ENCODE peak calls at places on chromosomes 16 and 17, in six cellular contexts. C, R, E, D, Q and F are unnamed samples.

GRCh38 chr16:48434653-48435318 is 49.6 kb upstream of the SIAH1 start:
- DNase-seq in C (no peak), R (peak), E (no peak), D (peak), Q (peak), F (no peak)

GRCh38 chr17:7997186-7997585 is 5.2 kb upstream of the GUCY2D start:
- DNase-seq in C (no peak), R (peak), E (no peak), D (peak), Q (no peak), F (no peak)

GRCh38 chr16:13438064-13438463 is 481.9 kb upstream of the ERCC4 start:
- DNase-seq in C (no peak), R (no peak), E (no peak), D (no peak), Q (no peak), F (no peak)

GRCh38 chr17:75513667-75514052 is 1.7 kb downstream of the CASKIN2 start:
- DNase-seq in C (no peak), R (no peak), E (no peak), D (no peak), Q (peak), F (no peak)

GRCh38 chr17:34487616-34488015 is 91.8 kb upstream of the TMEM132E start:
- DNase-seq in C (no peak), R (no peak), E (no peak), D (no peak), Q (no peak), F (no peak)

GRCh38 chr16:81798311-81799137 is 19.4 kb downstream of the PLCG2 start:
- DNase-seq in C (no peak), R (no peak), E (no peak), D (no peak), Q (no peak), F (no peak)

GRCh38 chr17:752002-752619 is at the start of gene GEMIN4:
- DNase-seq in C (peak), R (peak), E (peak), D (peak), Q (peak), F (peak)

GRCh38 chr16:49623501-49624266 is 232.2 kb downstream of the ZNF423 start:
- DNase-seq in C (no peak), R (no peak), E (no peak), D (no peak), Q (no peak), F (no peak)

GRCh38 chr17:40251576-40251975 is 32.5 kb downstream of the WIPF2 start:
- DNase-seq in C (no peak), R (peak), E (no peak), D (no peak), Q (no peak), F (no peak)

GRCh38 chr16:2469399-2470233 is 1.5 kb upstream of the NTN3 start:
- DNase-seq in C (no peak), R (no peak), E (no peak), D (no peak), Q (no peak), F (no peak)

GRCh38 chr16:13478991-13479390 is 441.0 kb upstream of the ERCC4 start:
- DNase-seq in C (no peak), R (no peak), E (no peak), D (no peak), Q (no peak), F (no peak)

GRCh38 chr16:19844945-19845641 is 39.6 kb downstream of the GPRC5B start:
- DNase-seq in C (no peak), R (peak), E (peak), D (no peak), Q (no peak), F (no peak)

GRCh38 chr17:48261297-48261880 is 153.8 kb downstream of the SNX11 start:
- DNase-seq in C (no peak), R (peak), E (no peak), D (peak), Q (no peak), F (no peak)

GRCh38 chr17:38658741-38659345 is 15.9 kb downstream of the EPOP start:
- DNase-seq in C (no peak), R (no peak), E (no peak), D (peak), Q (no peak), F (no peak)

GRCh38 chr16:57019746-57020145 is 30.4 kb downstream of the NLRC5 start:
- DNase-seq in C (no peak), R (no peak), E (no peak), D (no peak), Q (no peak), F (no peak)

GRCh38 chr16:57960826-57961472 is 10.0 kb downstream of the CNGB1 start:
- DNase-seq in C (no peak), R (no peak), E (no peak), D (no peak), Q (no peak), F (no peak)

GRCh38 chr17:34542700-34543336 is 36.6 kb upstream of the TMEM132E start:
- DNase-seq in C (no peak), R (peak), E (no peak), D (peak), Q (no peak), F (no peak)

GRCh38 chr17:7884581-7885356 is 3.8 kb upstream of the CHD3 start:
- DNase-seq in C (peak), R (peak), E (no peak), D (no peak), Q (no peak), F (no peak)

GRCh38 chr17:82866521-82867214 is 26.8 kb upstream of the ZNF750 start:
- DNase-seq in C (no peak), R (peak), E (peak), D (peak), Q (no peak), F (no peak)

GRCh38 chr17:57518587-57519118 is 226.4 kb downstream of the CCDC182 start:
- DNase-seq in C (no peak), R (peak), E (no peak), D (peak), Q (no peak), F (no peak)

GRCh38 chr16:56281256-56281805 is 90.0 kb downstream of the GNAO1 start:
- DNase-seq in C (no peak), R (no peak), E (no peak), D (no peak), Q (no peak), F (no peak)

GRCh38 chr16:3017806-3018506 is at the start of gene CLDN6:
- DNase-seq in C (no peak), R (peak), E (no peak), D (no peak), Q (no peak), F (no peak)

GRCh38 chr16:67447508-67448076 is 16.7 kb downstream of the HSD11B2 start:
- DNase-seq in C (peak), R (no peak), E (peak), D (peak), Q (no peak), F (no peak)

GRCh38 chr17:9410737-9411136 is 164.9 kb downstream of the STX8 start:
- DNase-seq in C (no peak), R (no peak), E (no peak), D (no peak), Q (no peak), F (no peak)

GRCh38 chr16:187330-187729 is 7.1 kb downstream of the HBQ1 start:
- DNase-seq in C (no peak), R (no peak), E (no peak), D (no peak), Q (no peak), F (no peak)

GRCh38 chr17:61402978-61403845 is 3.6 kb downstream of the TBX2 start:
- DNase-seq in C (no peak), R (no peak), E (no peak), D (peak), Q (no peak), F (no peak)

GRCh38 chr17:40419559-40420331 is 2.0 kb upstream of the TOP2A start:
- DNase-seq in C (no peak), R (peak), E (no peak), D (no peak), Q (no peak), F (no peak)

GRCh38 chr16:5041604-5042133 is 7.9 kb upstream of the NAGPA start:
- DNase-seq in C (no peak), R (peak), E (no peak), D (no peak), Q (no peak), F (no peak)

GRCh38 chr16:86203557-86204275 is 304.8 kb downstream of the IRF8 start:
- DNase-seq in C (no peak), R (no peak), E (no peak), D (no peak), Q (no peak), F (no peak)

GRCh38 chr16:16150117-16150877 is 73.0 kb downstream of the ABCC6 start:
- DNase-seq in C (peak), R (peak), E (peak), D (peak), Q (peak), F (no peak)

GRCh38 chr17:8475820-8476219 is 40.1 kb downstream of the NDEL1 start:
- DNase-seq in C (no peak), R (no peak), E (no peak), D (no peak), Q (no peak), F (no peak)

DNA sequence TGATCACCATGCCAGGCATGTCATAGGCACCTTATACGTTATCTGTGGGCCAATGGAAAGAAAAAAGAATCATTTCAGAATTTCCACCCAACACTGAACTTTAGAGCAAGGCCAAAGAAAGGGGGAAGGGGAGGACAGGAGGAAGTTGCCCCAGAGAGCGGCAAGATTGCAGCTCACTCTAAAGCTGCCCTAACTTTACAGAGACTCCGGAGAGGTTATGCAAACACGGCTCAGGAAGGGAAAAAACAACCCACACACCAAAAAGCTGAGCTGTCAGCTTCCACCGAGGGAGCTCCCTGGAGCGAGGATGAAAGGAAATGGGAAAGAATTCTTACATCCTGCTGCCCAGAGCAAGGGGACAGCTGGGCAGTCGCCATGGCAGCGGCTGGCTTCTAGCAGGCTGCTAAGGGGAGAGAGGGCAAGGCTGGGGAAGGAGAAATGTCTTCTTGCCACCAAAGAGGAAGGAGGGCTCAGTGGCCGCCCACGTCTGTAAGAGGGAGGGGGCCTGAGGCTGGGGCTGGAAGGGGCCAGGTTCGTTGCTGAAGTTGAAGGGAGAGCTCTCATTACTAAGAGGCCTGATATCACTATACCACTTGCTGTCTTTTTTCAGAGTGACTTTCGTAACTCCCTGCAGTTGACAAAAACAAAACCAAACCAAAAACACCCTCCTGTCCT is 18.2 kb downstream of the COTL1 start:
- DNase-seq in C (peak), R (peak), E (peak), D (peak), Q (peak), F (no peak)
- H3K27ac ChIP-seq in C (peak), R (peak), E (peak), D (peak), Q (peak), F (peak)

GRCh38 chr17:76530826-76531500 is 6.5 kb downstream of the CYGB start:
- DNase-seq in C (no peak), R (no peak), E (no peak), D (peak), Q (no peak), F (no peak)
- H3K27ac ChIP-seq in C (peak), R (peak), E (peak), D (peak), Q (peak), F (peak)

DNA sequence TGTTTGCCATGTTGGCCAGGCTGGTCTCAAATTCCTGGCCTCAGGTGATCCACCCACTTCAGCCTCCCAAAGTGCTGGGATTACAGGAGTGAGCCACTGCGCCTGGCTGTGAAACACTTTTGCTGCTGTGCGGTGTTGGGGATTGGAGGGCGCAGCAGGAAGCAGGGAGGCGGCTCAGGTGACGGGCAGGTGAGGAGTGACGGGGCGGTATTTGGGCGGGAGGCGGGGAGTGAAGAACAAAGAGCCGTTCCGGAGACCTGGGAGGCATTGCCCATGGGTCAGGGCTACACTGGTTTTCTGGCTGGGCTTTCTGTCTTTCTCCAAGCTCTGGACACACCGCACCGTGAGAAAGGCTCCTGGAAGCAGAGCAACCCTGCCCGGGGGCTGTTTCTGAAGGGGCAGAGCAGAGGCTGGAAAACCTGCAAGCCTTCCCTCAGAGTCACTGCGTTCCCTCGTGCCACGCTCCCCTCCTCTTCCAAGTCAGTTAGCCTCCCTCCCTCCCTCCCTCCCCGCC is 22.1 kb downstream of the CRISPLD2 start:
- DNase-seq in C (no peak), R (peak), E (no peak), D (no peak), Q (no peak), F (no peak)
- H3K27ac ChIP-seq in C (no peak), R (peak), E (no peak), D (peak), Q (no peak), F (peak)

DNA sequence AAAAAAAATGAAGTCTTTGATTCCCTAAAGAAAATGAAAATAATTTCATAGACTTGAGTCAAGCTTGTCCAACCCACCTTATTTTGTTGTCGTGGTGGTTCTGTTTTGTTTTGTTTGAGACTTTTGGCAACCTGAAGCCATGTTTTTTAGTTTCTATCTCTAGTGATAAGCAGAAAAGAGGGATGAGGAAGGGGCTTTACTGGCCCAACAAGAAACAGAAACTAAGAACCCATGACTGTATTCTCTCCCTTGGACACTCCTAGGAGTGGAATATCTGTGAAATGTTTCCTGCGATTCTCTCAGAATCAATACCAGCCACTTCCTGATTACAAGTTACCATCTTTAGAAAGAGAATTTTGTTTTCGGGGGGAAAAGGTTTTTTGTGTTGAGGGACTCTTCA is 207.5 kb downstream of the PRKCA start:
- DNase-seq in C (no peak), R (no peak), E (no peak), D (no peak), Q (no peak), F (no peak)
- H3K27ac ChIP-seq in C (no peak), R (no peak), E (peak), D (no peak), Q (no peak), F (peak)